ENCODE peak calls at places on chromosomes 11 and 22, in ten cellular contexts. D is testis, U is cardiac muscle cell, X is Calu3, Y is body of pancreas, I is adrenal gland, Q is fibroblast of lung, V is GM10248, E is ovary, A is heart left ventricle. Z is an unnamed sample.

GRCh38 chr22:30614879-30615278 is 7.9 kb downstream of the TCN2 start:
- DNase-seq in A (no peak), V (no peak), U (no peak), X (no peak), D (no peak), Y (no peak), I (no peak), Q (no peak), E (no peak), Z (no peak)

GRCh38 chr11:133227674-133228111 is 304.6 kb downstream of the OPCML start:
- DNase-seq in X (no peak), D (no peak), U (no peak), Q (no peak), A (no peak), V (no peak), Y (no peak), I (no peak), E (no peak), Z (no peak)

GRCh38 chr11:4087551-4087950 is 7.0 kb upstream of the RRM1 start:
- DNase-seq in U (no peak), X (no peak), Y (no peak), Q (peak; percentile 47), D (no peak), A (no peak), I (no peak), V (no peak), E (no peak), Z (no peak)

GRCh38 chr11:12810497-12810896 is 136.3 kb downstream of the TEAD1 start:
- DNase-seq in A (no peak), D (peak; percentile 61), I (no peak), U (no peak), Q (peak; percentile 92), X (no peak), Y (no peak), V (no peak), E (peak; percentile 41), Z (no peak)

GRCh38 chr11:74474316-74474715 is 7.0 kb upstream of the KCNE3 start:
- DNase-seq in V (no peak), D (peak; percentile 51), E (peak; percentile 81), X (no peak), Q (no peak), Y (no peak), I (no peak), A (no peak), U (no peak), Z (no peak)

GRCh38 chr11:128391809-128392208 is 195.5 kb downstream of the ETS1 start:
- DNase-seq in E (no peak), D (no peak), U (peak; percentile 66), A (no peak), Q (no peak), Y (no peak), V (no peak), I (no peak), X (no peak), Z (no peak)

GRCh38 chr11:101169944-101170343 is 40.3 kb upstream of the PGR start:
- DNase-seq in I (no peak), Q (no peak), V (no peak), Y (no peak), D (no peak), X (no peak), A (no peak), E (no peak), U (no peak), Z (no peak)

GRCh38 chr22:24066260-24066659 is 55.2 kb downstream of the CABIN1 start:
- DNase-seq in U (no peak), A (no peak), V (no peak), D (no peak), X (no peak), Y (no peak), I (no peak), E (no peak), Q (no peak), Z (no peak)

DNA sequence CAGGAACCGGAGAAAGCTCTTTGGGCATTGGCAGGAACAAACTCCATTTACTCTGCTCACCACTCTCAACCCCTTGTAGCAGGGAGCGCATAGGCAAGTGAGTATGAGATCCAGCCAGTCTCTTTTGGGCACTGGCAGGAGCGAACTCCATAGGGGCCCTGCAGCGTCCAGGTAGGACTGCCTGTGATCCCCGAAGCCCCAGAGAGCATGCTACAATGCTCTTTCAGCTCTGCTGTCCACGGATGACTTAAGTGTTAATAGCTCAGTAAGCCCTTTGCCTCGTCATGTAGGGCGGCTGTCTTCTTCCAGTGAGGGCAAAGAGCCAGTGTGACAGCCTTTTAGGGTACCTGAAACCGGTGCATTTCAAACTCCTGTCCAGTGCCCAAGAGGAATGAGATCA is 1525.6 kb upstream of the RAG2 start:
- DNase-seq in I (no peak), E (no peak), A (no peak), X (no peak), U (no peak), D (no peak), Y (no peak), V (no peak), Q (no peak), Z (no peak)
- TF ChIP-seq CTCF in I (no peak), E (no peak), A (no peak), X (no peak), U (no peak), D (no peak), Y (no peak), V (no peak), Q (no peak), Z (no peak)

GRCh38 chr11:132024587-132025295 is 654.3 kb downstream of the NTM start:
- DNase-seq in X (no peak), E (no peak), U (no peak), V (peak; percentile 22), D (no peak), I (no peak), Q (peak; percentile 92), Y (no peak), A (no peak), Z (peak; percentile 61)

GRCh38 chr11:132032555-132032954 is 662.1 kb downstream of the NTM start:
- DNase-seq in E (no peak), I (no peak), A (no peak), V (no peak), Q (peak; percentile 81), X (no peak), U (no peak), Y (no peak), D (no peak), Z (no peak)

GRCh38 chr11:132026746-132027145 is 656.3 kb downstream of the NTM start:
- DNase-seq in Q (no peak), V (no peak), Y (no peak), I (no peak), E (no peak), U (no peak), X (no peak), D (no peak), A (no peak), Z (no peak)

GRCh38 chr11:132030896-132031295 is 660.5 kb downstream of the NTM start:
- DNase-seq in V (no peak), I (no peak), U (no peak), E (no peak), X (no peak), A (no peak), D (no peak), Y (no peak), Q (peak; percentile 54), Z (no peak)

DNA sequence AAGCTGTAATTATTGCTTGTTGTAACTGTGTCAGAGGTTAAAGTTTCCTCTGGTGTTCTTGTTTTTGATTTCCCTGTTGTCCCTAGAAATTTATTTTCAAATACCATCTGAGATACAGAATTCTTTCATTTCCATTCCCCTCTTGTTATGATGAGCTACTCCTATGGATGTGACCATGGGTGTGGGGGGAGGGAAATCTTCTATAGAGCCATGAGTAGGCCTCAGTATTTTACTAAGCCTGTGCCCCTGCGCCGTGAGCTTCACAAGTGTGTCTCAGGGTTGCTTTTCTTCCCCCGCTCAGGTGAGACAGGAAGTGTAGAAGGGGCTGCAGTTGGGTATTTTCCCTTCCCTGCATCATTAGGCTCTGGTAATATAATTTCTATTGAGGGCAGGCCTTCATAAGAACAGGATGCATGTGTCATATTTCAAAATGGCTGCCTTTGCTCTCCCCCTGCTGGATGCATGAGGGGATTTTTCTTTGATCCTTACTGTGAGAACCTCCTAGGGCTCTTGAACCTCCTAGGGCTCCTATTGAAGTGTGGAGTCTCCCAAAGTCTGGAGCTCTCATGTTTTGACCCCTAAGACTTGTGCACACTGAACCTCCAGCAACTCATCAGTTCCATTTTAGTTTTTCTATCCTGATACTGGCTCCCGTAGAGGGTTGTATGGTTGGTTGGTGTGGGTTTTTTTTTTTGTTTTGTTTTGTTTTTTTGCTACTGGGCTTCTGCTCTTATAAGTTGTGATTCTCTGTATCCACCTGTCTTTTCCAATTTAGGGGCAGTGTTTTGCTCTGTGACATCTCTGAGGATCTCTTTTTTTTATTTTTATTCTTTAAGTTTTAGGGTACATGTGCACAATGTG is 658.2 kb downstream of the NTM start:
- DNase-seq in I (peak; percentile 66), Q (no peak), E (no peak), X (peak; percentile 1), U (peak; percentile 53), A (no peak), V (no peak), D (no peak), Y (no peak), Z (no peak)
- TF ChIP-seq CTCF in I (peak; percentile 46), Q (peak; percentile 59), E (no peak), X (no peak), U (peak; percentile 34), A (peak; percentile 52), V (no peak), D (no peak), Y (no peak), Z (peak; percentile 48)

DNA sequence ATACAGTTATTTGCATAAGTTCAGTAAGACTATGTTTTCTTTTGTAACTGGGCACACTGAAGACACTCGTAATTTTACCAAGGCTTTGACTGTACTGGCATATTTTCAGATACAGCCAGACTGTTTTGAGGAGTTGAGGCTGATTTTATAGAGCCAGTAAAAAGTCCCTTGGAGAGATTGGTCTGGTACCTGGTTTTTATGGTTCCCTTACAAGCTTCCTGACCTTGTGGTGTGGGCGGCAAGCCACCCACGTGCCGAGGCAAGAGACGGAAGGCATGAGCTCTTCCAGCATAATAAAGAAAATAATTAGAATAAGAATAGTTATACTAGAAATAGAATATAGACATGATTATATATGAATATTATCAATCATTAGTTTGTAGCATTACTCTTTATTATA is 11.3 kb upstream of the GSTP1 start:
- DNase-seq in V (no peak), I (no peak), X (no peak), Q (no peak), A (no peak), U (no peak), Y (no peak), E (no peak), D (no peak), Z (no peak)
- TF ChIP-seq CTCF in V (no peak), I (no peak), X (no peak), Q (no peak), A (no peak), U (no peak), Y (no peak), E (no peak), D (no peak), Z (no peak)

GRCh38 chr11:77524539-77524938 is 50.6 kb upstream of the PAK1 start:
- DNase-seq in E (no peak), U (no peak), Q (no peak), Y (no peak), X (no peak), D (no peak), V (no peak), A (no peak), I (no peak), Z (no peak)
- TF ChIP-seq CTCF in E (no peak), U (no peak), Q (no peak), Y (no peak), X (no peak), D (no peak), V (no peak), A (peak; percentile 15), I (no peak), Z (no peak)